ENCODE peak calls at places on chromosomes 16 and 17, in four cellular contexts. N is OCI-LY7, R is PC-9, C is MM.1S. W is an unnamed sample.

GRCh38 chr16:1825864-1826690 is 548 bp downstream of the HAGH start:
- DNase-seq in N (peak), R (no peak), C (peak), W (peak)

GRCh38 chr16:86524029-86524428 is 13.7 kb downstream of the FOXF1 start:
- DNase-seq in N (no peak), R (no peak), C (no peak), W (no peak)

GRCh38 chr16:87705780-87706277 is 60.0 kb downstream of the KLHDC4 start:
- DNase-seq in N (no peak), R (no peak), C (no peak), W (peak)

GRCh38 chr16:782766-783403 is 5.3 kb downstream of the RPUSD1 start:
- DNase-seq in N (no peak), R (no peak), C (no peak), W (no peak)

GRCh38 chr16:6726621-6727020 is 606.0 kb upstream of the RBFOX1 start:
- DNase-seq in N (no peak), R (no peak), C (no peak), W (no peak)

GRCh38 chr16:30786115-30786935 is 680 bp downstream of the ZNF629 start:
- DNase-seq in N (no peak), R (peak), C (no peak), W (peak)

GRCh38 chr17:60141111-60142018 is 8.4 kb upstream of the CA4 start:
- DNase-seq in N (no peak), R (no peak), C (no peak), W (peak)

GRCh38 chr17:39361064-39361463 is 40.4 kb downstream of the FBXL20 start:
- DNase-seq in N (no peak), R (no peak), C (no peak), W (no peak)

GRCh38 chr17:28029033-28029432 is 13.4 kb upstream of the NLK start:
- DNase-seq in N (no peak), R (no peak), C (no peak), W (no peak)
- H2AFZ ChIP-seq in N (no peak), R (no peak), C (no peak), W (no peak)

GRCh38 chr17:32798938-32799337 is 78.0 kb downstream of the MYO1D start:
- DNase-seq in N (no peak), R (no peak), C (no peak), W (no peak)
- TF ChIP-seq CTCF in N (no peak), R (no peak), C (no peak), W (no peak)

GRCh38 chr16:10971560-10971961 is 27.2 kb downstream of the CLEC16A start:
- DNase-seq in N (peak), R (peak), C (peak), W (peak)
- H2AFZ ChIP-seq in N (no peak), R (no peak), C (no peak), W (no peak)

GRCh38 chr17:5783269-5783668 is 199.0 kb upstream of the NLRP1 start:
- DNase-seq in N (no peak), R (no peak), C (no peak), W (no peak)

GRCh38 chr17:5781236-5781927 is 197.1 kb upstream of the NLRP1 start:
- DNase-seq in N (no peak), R (no peak), C (no peak), W (no peak)

GRCh38 chr17:5784791-5785190 is 200.5 kb upstream of the NLRP1 start:
- DNase-seq in N (no peak), R (no peak), C (no peak), W (no peak)

GRCh38 chr17:5783851-5784250 is 199.5 kb upstream of the NLRP1 start:
- DNase-seq in N (no peak), R (no peak), C (no peak), W (no peak)

DNA sequence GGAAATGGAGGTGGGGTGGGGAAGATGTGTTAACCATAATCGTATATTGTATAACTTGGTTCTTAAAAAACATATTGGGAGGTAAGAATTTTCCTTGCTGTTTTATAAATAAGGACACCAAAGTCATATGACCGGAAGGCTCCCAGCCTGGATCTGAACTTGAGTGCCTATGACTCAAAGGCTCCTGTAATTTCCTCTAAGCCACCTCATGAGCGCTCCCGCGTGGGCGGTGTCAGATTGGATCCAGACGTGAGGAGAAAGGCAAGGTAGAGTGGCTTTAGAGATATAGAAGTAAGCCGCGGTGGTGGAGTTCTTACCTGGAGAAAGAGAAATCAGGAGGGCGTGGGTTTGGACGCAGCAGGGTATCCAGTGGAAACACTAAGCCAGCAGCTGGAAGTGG is 196.2 kb upstream of the NLRP1 start:
- DNase-seq in N (no peak), R (no peak), C (no peak), W (no peak)
- TF ChIP-seq CTCF in N (no peak), R (no peak), C (no peak), W (no peak)